ENCODE peak calls at places on chromosome 1, in seven cellular contexts. F is heart left ventricle; E is sigmoid colon; H is DND-41; X is heart right ventricle; U is fibroblast of lung; Z is CD8-positive, alpha-beta T cell. L is an unnamed sample.

GRCh38 chr1:22635436-22635835 is 992 bp upstream of the C1QA start:
- DNase-seq in F (no peak), E (no peak), H (no peak), X (peak; percentile 33), U (no peak), Z (no peak), L (no peak)

GRCh38 chr1:32769524-32770220 is 47.5 kb downstream of the YARS1 start:
- DNase-seq in F (no peak), E (no peak), H (no peak), X (no peak), U (peak; percentile 63), Z (no peak), L (no peak)

GRCh38 chr1:15690317-15690716 is 6.2 kb downstream of the PLEKHM2 start:
- DNase-seq in F (no peak), E (no peak), H (no peak), X (no peak), U (no peak), Z (no peak), L (no peak)

GRCh38 chr1:97200627-97201026 is 479.0 kb downstream of the PTBP2 start:
- DNase-seq in F (no peak), E (no peak), H (no peak), X (no peak), U (no peak), Z (no peak), L (no peak)

GRCh38 chr1:108947871-108948525 is 15.3 kb downstream of the CLCC1 start:
- DNase-seq in F (no peak), E (no peak), H (no peak), X (no peak), U (peak; percentile 15), Z (no peak), L (no peak)

GRCh38 chr1:18108313-18109057 is 887 bp downstream of the IGSF21 start:
- DNase-seq in F (no peak), E (no peak), H (no peak), X (no peak), U (no peak), Z (no peak), L (no peak)

GRCh38 chr1:215113776-215114153 is 31.2 kb downstream of the KCNK2 start:
- DNase-seq in F (no peak), E (no peak), H (no peak), X (no peak), U (peak; percentile 57), Z (no peak), L (no peak)

GRCh38 chr1:17594690-17595601 is 55.4 kb downstream of the ARHGEF10L start:
- DNase-seq in F (no peak), E (no peak), H (no peak), X (no peak), U (no peak), Z (no peak), L (no peak)

GRCh38 chr1:240210026-240210425 is 118.3 kb downstream of the FMN2 start:
- DNase-seq in F (no peak), E (no peak), H (no peak), X (no peak), U (no peak), Z (no peak), L (no peak)

GRCh38 chr1:77948841-77949424 is 29.9 kb downstream of the FUBP1 start:
- DNase-seq in F (peak; percentile 33), E (no peak), H (no peak), X (no peak), U (peak; percentile 57), Z (no peak), L (no peak)

GRCh38 chr1:156081174-156082110 is 823 bp downstream of the MEX3A start:
- DNase-seq in F (no peak), E (no peak), H (peak; percentile 17), X (no peak), U (no peak), Z (no peak), L (no peak)

GRCh38 chr1:75310067-75310466 is 175.9 kb downstream of the LHX8 start:
- DNase-seq in F (no peak), E (no peak), H (no peak), X (no peak), U (no peak), Z (no peak), L (no peak)

GRCh38 chr1:157301477-157302198 is 163.4 kb upstream of the ETV3 start:
- DNase-seq in F (no peak), E (no peak), H (no peak), X (no peak), U (no peak), Z (no peak), L (no peak)

GRCh38 chr1:54464031-54464476 is 57.9 kb upstream of the SSBP3 start:
- DNase-seq in F (no peak), E (peak; percentile 25), H (no peak), X (no peak), U (no peak), Z (no peak), L (no peak)

DNA sequence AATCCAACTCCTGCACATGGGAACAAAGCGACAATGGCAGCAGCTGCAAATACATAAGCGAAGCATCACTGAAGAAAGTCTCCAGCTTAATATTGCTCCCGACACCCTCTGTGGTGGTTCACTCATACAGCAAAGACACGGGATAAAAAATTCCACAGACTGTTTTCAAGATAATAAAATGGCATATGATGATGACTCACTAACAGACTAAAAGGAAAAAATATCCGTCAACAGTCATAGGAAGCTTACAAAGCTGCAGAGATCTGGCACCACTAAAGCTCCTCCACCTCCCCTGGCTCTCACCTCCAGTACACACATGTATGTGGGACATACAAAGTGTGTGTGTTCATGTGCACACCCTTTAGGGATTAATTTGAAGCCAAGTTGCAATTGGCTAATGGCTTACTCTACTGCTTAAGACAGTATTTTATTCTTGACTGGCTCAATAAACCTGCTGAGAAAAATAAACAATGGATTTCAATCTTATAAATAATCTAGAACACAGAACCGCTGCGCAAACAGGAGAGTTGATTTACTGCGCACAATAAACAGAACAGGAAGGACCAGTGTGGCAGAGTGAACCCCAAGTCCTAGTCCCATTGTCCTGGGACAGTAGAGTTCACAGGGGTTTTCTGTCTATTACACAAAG is 94.4 kb downstream of the SLC45A1 start:
- DNase-seq in F (no peak), E (peak; percentile 90), H (no peak), X (no peak), U (peak; percentile 83), Z (no peak), L (peak; percentile 60)
- TF ChIP-seq CTCF in F (no peak), E (no peak), H (no peak), X (no peak), U (peak; percentile 20), Z (no peak), L (peak; percentile 30)

GRCh38 chr1:151980287-151981177 is 13.1 kb downstream of the S100A10 start:
- DNase-seq in F (peak; percentile 41), E (no peak), H (no peak), X (no peak), U (peak; percentile 92), Z (no peak), L (peak; percentile 81)
- H3K4me1 ChIP-seq in F (peaks cover 33% of the 10 kb centered on the region), E (peaks cover 4% of the 10 kb centered on the region), H (no peaks in the 10 kb centered on the region), X (peaks cover 2% of the 10 kb centered on the region), U (peaks cover 9% of the 10 kb centered on the region), Z (peaks cover 21% of the 10 kb centered on the region), L (peaks cover 17% of the 10 kb centered on the region)

GRCh38 chr1:234686035-234686434 is 76.1 kb upstream of the IRF2BP2 start:
- DNase-seq in F (no peak), E (no peak), H (no peak), X (no peak), U (peak; percentile 12), Z (no peak), L (no peak)

GRCh38 chr1:234683127-234683855 is 73.3 kb upstream of the IRF2BP2 start:
- DNase-seq in F (no peak), E (no peak), H (no peak), X (no peak), U (peak; percentile 5), Z (no peak), L (no peak)

GRCh38 chr1:234681990-234682389 is 72.0 kb upstream of the IRF2BP2 start:
- DNase-seq in F (no peak), E (no peak), H (no peak), X (no peak), U (no peak), Z (no peak), L (no peak)

GRCh38 chr1:234684854-234685253 is 74.9 kb upstream of the IRF2BP2 start:
- DNase-seq in F (no peak), E (no peak), H (no peak), X (no peak), U (peak; percentile 37), Z (no peak), L (no peak)

DNA sequence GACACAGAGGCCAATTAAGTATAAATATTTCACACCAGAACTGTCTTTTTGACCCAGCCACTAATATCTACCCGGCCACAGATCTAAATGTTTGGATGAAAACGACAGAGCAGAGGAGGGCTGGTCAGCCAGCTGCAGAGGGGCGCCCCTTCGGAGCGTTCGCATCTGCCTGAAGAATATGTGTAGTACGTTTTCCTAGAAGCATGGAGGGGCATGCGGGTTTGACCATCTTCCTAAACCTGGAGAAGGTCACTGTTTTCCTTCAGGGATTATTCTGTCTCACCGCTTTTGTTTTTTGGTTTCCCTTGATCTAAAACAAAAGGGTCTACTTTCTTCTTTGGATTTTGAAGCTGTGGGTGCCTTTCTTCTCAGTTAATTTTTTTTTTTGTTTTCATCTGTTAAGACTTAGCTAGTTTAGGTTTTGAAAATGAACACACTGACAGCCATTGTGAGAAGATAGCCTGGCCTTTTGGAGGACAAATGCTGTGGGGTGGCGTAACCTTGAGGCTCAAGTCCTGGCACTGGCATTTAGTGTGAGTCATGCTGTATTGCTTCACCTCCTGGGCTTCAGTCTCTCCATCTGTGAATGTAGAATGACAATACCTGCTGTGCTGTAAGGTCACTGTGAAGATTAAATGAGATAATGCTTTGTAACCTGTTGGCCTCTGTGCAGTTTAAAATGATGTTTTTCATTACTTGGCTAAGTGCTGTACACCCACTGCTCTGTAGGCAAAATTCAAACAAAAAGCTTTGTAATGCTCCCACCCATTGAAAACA is 74.1 kb upstream of the IRF2BP2 start:
- DNase-seq in F (peak; percentile 61), E (peak; percentile 91), H (no peak), X (no peak), U (peak; percentile 86), Z (no peak), L (peak; percentile 76)
- TF ChIP-seq CTCF in F (no peak), E (no peak), H (no peak), X (no peak), U (no peak), Z (no peak), L (no peak)

GRCh38 chr1:114581335-114582287 is at the start of gene BCAS2:
- DNase-seq in F (peak; percentile 97), E (peak; percentile 99), H (peak; percentile 97), X (peak; percentile 91), U (peak; percentile 99), Z (peak; percentile 97), L (peak; percentile 99)

GRCh38 chr1:114587203-114587991 is 6.0 kb upstream of the BCAS2 start:
- DNase-seq in F (no peak), E (no peak), H (no peak), X (no peak), U (no peak), Z (no peak), L (no peak)

GRCh38 chr1:114586513-114587047 is 5.2 kb upstream of the BCAS2 start:
- DNase-seq in F (no peak), E (no peak), H (no peak), X (no peak), U (no peak), Z (no peak), L (no peak)

GRCh38 chr1:114588196-114588689 is 6.8 kb upstream of the BCAS2 start:
- DNase-seq in F (no peak), E (no peak), H (no peak), X (no peak), U (no peak), Z (no peak), L (no peak)

DNA sequence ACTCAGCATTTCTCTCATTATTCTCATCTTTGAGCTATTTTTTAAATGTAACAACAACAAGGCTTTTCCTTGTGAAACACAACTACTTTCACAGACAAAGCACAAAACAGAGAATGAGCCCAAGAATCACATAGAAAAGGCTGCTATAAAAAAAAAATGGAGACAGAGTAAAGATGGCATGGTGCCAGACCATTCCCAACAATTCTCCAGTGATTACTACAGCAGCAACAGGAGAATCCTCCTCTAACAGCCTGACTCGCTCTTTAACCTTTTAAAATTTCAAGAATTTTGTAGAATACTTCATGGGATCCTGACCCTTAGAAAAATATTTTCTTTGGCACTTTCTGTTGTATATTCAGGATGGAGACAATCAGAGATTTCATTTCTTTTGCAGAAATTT is 3.8 kb upstream of the BCAS2 start:
- DNase-seq in F (no peak), E (no peak), H (no peak), X (no peak), U (no peak), Z (no peak), L (no peak)
- H3K4me1 ChIP-seq in F (peaks cover 14% of the 10 kb centered on the region), E (peaks cover 17% of the 10 kb centered on the region), H (peaks cover 19% of the 10 kb centered on the region), X (peaks cover 5% of the 10 kb centered on the region), U (no peaks in the 10 kb centered on the region), Z (peaks cover 12% of the 10 kb centered on the region), L (peaks cover 14% of the 10 kb centered on the region)